ENCODE peak calls at places on chromosomes 3 and 15, in seven cellular contexts. P is HCT116, Q is GM12878, S is SK-N-SH, E is K562, N is HepG2, X is H1. B is an unnamed sample.

GRCh38 chr3:38643090-38643489 is 6.4 kb downstream of the SCN5A start:
- DNase-seq in P (no peak), Q (no peak), S (peak; percentile 9), E (no peak), N (no peak), X (peak; percentile 33), B (no peak)

GRCh38 chr15:59208850-59209249 is 2.2 kb downstream of the LDHAL6B start:
- DNase-seq in P (no peak), Q (no peak), S (no peak), E (no peak), N (no peak), X (no peak), B (no peak)

GRCh38 chr3:82739390-82739789 is 977.9 kb upstream of the GBE1 start:
- DNase-seq in P (no peak), Q (no peak), S (no peak), E (no peak), N (no peak), X (no peak), B (no peak)

GRCh38 chr15:59933607-59934006 is 70.5 kb upstream of the FOXB1 start:
- DNase-seq in P (no peak), Q (no peak), S (no peak), E (no peak), N (no peak), X (no peak), B (no peak)

GRCh38 chr3:138359137-138359536 is 10.8 kb downstream of the MRAS start:
- DNase-seq in P (no peak), Q (no peak), S (no peak), E (no peak), N (no peak), X (no peak), B (no peak)

GRCh38 chr15:80710635-80711553 is 15.8 kb downstream of the ABHD17C start:
- DNase-seq in P (no peak), Q (peak; percentile 41), S (no peak), E (no peak), N (no peak), X (no peak), B (no peak)

GRCh38 chr3:133591271-133591742 is 17.8 kb downstream of the CDV3 start:
- DNase-seq in P (no peak), Q (no peak), S (no peak), E (no peak), N (no peak), X (no peak), B (no peak)

GRCh38 chr15:45790325-45790943 is 155.6 kb downstream of the SQOR start:
- DNase-seq in P (peak; percentile 6), Q (no peak), S (peak; percentile 62), E (no peak), N (peak; percentile 14), X (no peak), B (peak; percentile 17)

GRCh38 chr3:29693863-29694262 is 413.0 kb downstream of the RBMS3 start:
- DNase-seq in P (peak; percentile 7), Q (no peak), S (peak; percentile 30), E (no peak), N (no peak), X (no peak), B (no peak)

GRCh38 chr3:193016437-193016887 is 98.8 kb upstream of the MB21D2 start:
- DNase-seq in P (no peak), Q (no peak), S (no peak), E (no peak), N (no peak), X (peak; percentile 54), B (no peak)

GRCh38 chr3:59659755-59660154 is 609.9 kb upstream of the CFAP20DC start:
- DNase-seq in P (no peak), Q (no peak), S (no peak), E (no peak), N (no peak), X (peak; percentile 19), B (no peak)

GRCh38 chr15:73763893-73764292 is 10.7 kb upstream of the INSYN1 start:
- DNase-seq in P (no peak), Q (no peak), S (no peak), E (no peak), N (no peak), X (no peak), B (no peak)

DNA sequence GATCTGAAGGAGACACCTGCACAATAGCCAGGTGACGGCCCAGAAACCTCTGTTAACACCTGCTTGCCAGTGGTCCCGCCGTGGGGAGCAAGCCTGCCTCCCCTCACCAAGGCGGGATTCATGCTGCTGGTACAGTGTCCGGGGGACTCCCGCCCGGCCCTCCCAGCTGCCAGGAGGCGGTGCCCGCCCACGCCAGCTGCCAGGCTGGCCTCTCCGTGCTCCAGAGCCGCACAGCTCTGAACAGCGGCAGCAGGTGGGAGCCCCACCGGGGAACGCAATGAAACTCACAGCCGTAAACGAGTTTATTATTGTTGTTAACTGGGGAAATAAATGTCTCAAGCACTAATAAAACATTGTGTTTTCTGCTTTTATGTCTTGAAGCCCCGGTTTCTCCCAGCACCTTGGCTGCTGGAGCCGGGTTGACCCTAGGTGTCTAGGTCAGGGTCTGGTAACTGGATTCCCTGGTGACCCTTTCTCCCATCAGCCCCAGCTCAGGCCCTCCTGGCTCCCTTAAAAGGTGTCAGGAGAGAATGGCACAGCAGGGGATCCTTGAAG is 317.7 kb upstream of the TLE3 start:
- DNase-seq in P (no peak), Q (no peak), S (no peak), E (no peak), N (no peak), X (no peak), B (no peak)
- H3K27me3 ChIP-seq in P (peaks cover 17% of the 10 kb centered on the region), Q (no peaks in the 10 kb centered on the region), S (peaks cover 35% of the 10 kb centered on the region), E (peaks cover 48% of the 10 kb centered on the region), N (peaks cover 16% of the 10 kb centered on the region), X (no peaks in the 10 kb centered on the region), B (no peaks in the 10 kb centered on the region)

DNA sequence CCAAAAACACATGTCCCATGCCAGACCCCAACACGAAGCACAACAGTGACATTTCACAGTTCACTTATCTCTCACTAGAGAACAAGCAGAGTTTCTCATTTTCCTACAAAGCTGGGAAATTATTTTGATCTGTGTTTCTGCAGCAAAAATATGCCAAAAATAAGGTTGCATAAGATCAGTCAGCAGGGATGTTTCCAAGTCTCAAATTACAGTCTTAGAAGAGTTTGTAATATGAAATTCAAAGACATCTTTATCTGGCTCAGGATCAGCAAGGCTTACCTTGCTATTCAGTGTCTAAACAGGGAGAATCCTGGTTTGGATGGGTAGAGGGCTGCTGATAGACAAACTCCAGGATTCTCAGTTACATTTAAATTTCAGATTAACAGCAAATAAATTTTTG is 75.5 kb downstream of the GJD2 start:
- DNase-seq in P (no peak), Q (no peak), S (no peak), E (no peak), N (no peak), X (no peak), B (no peak)
- TF ChIP-seq SIN3A in P (no peak), Q (no peak), S (no peak), E (no peak), N (no peak), X (no peak), B (no peak)

DNA sequence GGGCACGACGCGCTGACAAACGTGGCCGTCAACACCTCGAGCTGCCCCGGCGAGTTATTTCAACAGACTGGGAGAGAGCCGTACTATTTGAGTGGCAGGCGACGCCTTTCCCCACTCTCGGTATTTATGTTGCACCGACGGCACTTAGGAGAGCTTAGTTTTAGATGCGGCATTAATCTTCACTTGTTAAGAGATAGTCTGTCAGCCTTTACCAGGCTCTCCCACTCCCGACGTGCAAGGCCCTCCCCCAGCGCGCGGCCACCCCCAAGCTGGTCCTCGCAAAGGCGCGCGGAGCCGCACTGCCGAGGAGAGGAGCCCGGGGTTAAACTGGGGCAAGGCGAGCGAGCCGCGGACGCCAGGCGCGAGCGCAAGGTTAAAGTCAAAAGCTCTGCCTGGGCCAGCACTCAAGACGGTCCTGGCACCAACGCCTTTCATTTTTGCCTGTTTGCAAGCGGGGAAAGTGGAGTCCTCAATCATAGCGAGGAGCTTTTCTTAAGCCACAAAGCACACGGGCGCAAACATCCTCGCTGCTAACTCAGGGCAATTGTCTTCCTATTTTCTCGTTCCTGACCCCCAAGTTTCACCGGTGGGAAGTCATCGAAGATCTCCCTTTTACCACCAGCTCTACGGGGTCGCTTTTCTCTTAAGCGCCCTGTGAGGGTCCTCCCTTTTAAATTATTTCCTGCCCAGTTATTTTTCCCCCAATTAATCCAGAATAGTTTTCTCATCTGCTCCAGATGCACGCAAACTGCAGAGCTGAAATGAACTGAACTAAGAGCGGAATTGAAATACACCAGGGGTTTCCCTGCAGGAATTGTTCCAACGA is 86.6 kb downstream of the NR2F2 start:
- DNase-seq in P (no peak), Q (no peak), S (no peak), E (no peak), N (no peak), X (peak; percentile 63), B (no peak)
- H3K27me3 ChIP-seq in P (peaks cover 74% of the 10 kb centered on the region), Q (no peaks in the 10 kb centered on the region), S (peaks cover 48% of the 10 kb centered on the region), E (peaks cover 14% of the 10 kb centered on the region), N (peaks cover 55% of the 10 kb centered on the region), X (peaks cover 80% of the 10 kb centered on the region), B (peaks cover 39% of the 10 kb centered on the region)

DNA sequence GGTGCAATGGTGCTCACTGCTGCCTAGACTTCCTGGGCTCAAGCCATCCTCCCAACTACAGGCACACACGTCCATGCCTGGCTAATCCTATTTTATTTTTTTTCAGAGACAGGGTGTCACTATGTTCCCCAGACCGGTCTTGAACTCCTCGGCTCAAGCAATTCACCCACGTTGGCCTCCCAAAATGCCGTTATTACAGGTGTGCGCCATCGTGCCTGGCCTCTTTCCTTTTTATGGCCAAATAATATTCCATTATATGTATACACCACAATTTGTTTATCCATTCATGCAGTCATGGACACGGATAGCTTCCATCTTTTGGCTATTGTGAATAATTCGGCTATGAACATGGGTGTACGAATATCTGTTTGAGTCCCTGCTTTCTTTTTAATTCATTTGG is 962 bp upstream of the NEK4 start:
- DNase-seq in P (no peak), Q (no peak), S (no peak), E (no peak), N (no peak), X (no peak), B (no peak)
- TF ChIP-seq SIN3A in P (no peak), Q (no peak), S (no peak), E (no peak), N (no peak), X (no peak), B (no peak)

DNA sequence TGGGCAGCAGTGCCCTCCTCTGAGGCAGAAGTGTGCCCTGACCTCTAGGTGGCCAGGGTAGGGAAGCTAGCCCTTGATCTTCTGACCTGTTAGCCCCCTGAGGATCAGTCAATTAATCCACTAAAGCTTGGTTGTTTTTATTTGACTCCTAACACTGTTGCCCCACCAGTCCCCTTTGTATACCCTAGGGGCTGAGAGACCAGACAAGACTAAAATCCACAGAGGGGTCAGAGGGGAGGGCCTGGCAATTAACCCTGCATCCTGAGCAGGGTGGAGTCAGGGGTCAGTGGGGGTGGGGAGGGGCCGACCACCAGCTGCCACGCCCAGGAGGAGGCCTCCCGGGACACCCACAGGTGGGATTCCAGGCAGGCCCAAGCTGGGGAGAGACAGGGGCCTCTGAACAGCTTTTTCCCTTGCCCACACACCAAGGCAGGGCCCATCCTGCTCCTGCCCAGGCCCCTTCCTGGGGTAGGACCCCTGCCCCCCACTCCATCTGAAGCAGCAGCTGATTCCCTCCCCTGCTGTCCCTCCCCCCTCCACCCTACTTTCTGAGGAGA is 52.1 kb downstream of the RHCG start:
- DNase-seq in P (no peak), Q (no peak), S (no peak), E (no peak), N (no peak), X (no peak), B (no peak)
- H3K27me3 ChIP-seq in P (no peaks in the 10 kb centered on the region), Q (no peaks in the 10 kb centered on the region), S (no peaks in the 10 kb centered on the region), E (peaks cover 14% of the 10 kb centered on the region), N (peaks cover 31% of the 10 kb centered on the region), X (no peaks in the 10 kb centered on the region), B (no peaks in the 10 kb centered on the region)